ENCODE peak calls at places on chromosomes 13 and 19, in ten cellular contexts. O is adrenal gland; V is suprapubic skin; X is brain microvascular endothelial cell; M is pancreas; F is naive thymus-derived CD4-positive, alpha-beta T cell; S is osteoblast; Q is tibial nerve; A is CD4-positive, CD25-positive, alpha-beta regulatory T cell; L is mucosa of descending colon. T is an unnamed sample.

GRCh38 chr19:41225238-41226052 is 6.4 kb downstream of the AXL start:
- DNase-seq in O (peak; percentile 81), V (no peak), X (peak; percentile 99), M (peak; percentile 34), F (peak; percentile 11), S (peak; percentile 98), Q (peak; percentile 48), A (peak; percentile 26), L (peak; percentile 62), T (peak; percentile 86)

GRCh38 chr19:15829277-15829770 is 13.9 kb upstream of the OR10H1 start:
- DNase-seq in O (no peak), V (no peak), X (no peak), M (no peak), F (no peak), S (no peak), Q (no peak), A (no peak), L (no peak), T (no peak)

GRCh38 chr19:6765738-6766356 is 1.4 kb downstream of the SH2D3A start:
- DNase-seq in O (no peak), V (peak; percentile 88), X (no peak), M (peak; percentile 94), F (no peak), S (peak; percentile 63), Q (no peak), A (peak; percentile 24), L (peak; percentile 96), T (peak; percentile 87)

GRCh38 chr19:19580417-19580816 is 38.1 kb downstream of the PBX4 start:
- DNase-seq in O (no peak), V (no peak), X (no peak), M (no peak), F (no peak), S (no peak), Q (no peak), A (no peak), L (no peak), T (no peak)

GRCh38 chr13:113920173-113920572 is 53.7 kb downstream of the C13orf46 start:
- DNase-seq in O (no peak), V (peak; percentile 12), X (no peak), M (peak; percentile 1), F (no peak), S (no peak), Q (no peak), A (no peak), L (no peak), T (no peak)

GRCh38 chr13:74026753-74027152 is 107.5 kb downstream of the KLF12 start:
- DNase-seq in O (no peak), V (no peak), X (peak; percentile 41), M (no peak), F (peak; percentile 68), S (no peak), Q (no peak), A (peak; percentile 83), L (no peak), T (peak; percentile 44)

GRCh38 chr19:4653793-4654436 is 14.6 kb downstream of the TNFAIP8L1 start:
- DNase-seq in O (no peak), V (no peak), X (no peak), M (no peak), F (no peak), S (peak; percentile 68), Q (no peak), A (no peak), L (no peak), T (no peak)

GRCh38 chr13:109427148-109427547 is 359.2 kb downstream of the IRS2 start:
- DNase-seq in O (no peak), V (no peak), X (peak; percentile 12), M (no peak), F (no peak), S (no peak), Q (no peak), A (no peak), L (no peak), T (no peak)

GRCh38 chr13:74683411-74683810 is 549.2 kb upstream of the KLF12 start:
- DNase-seq in O (no peak), V (no peak), X (no peak), M (no peak), F (no peak), S (no peak), Q (no peak), A (no peak), L (no peak), T (no peak)

GRCh38 chr19:17041994-17042393 is 15.4 kb upstream of the CPAMD8 start:
- DNase-seq in O (peak; percentile 27), V (no peak), X (no peak), M (no peak), F (no peak), S (peak; percentile 59), Q (no peak), A (no peak), L (no peak), T (peak; percentile 46)

GRCh38 chr19:48514123-48514458 is 2.5 kb upstream of the LMTK3 start:
- DNase-seq in O (no peak), V (no peak), X (no peak), M (no peak), F (no peak), S (no peak), Q (no peak), A (no peak), L (no peak), T (peak; percentile 36)

GRCh38 chr13:76820759-76821158 is 65.4 kb downstream of the KCTD12 start:
- DNase-seq in O (no peak), V (peak; percentile 86), X (no peak), M (no peak), F (no peak), S (peak; percentile 78), Q (peak; percentile 66), A (no peak), L (no peak), T (no peak)

DNA sequence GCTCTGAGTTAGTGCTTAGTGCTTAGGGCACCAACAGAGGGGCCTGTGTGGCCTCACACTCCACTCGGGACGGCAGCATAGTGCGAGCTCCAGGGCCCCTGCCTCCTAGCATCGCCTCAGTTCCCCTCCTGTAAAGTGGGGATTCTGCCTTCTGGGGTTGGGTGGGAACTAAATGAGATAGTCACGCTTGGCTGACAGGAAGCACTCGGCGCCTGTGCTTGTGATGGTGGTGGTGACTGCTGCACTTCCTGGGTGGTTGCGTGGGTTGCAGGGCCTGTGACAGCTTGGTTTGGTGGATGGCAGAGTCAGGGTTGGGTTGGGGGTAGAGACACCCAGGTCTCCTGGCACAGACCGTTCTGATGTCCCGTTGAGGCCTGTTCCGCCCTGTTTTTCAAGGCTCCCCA is 7.7 kb downstream of the PLEKHF1 start:
- DNase-seq in O (no peak), V (no peak), X (no peak), M (no peak), F (peak; percentile 90), S (peak; percentile 42), Q (no peak), A (peak; percentile 94), L (peak; percentile 87), T (no peak)
- H3K4me3 ChIP-seq in O (no peak overlapping the region), V (no peak overlapping the region), X (no peak overlapping the region), M (no peak overlapping the region), F (peak overlapping the region; percentile 50), S (no peak overlapping the region), Q (peak overlapping the region; percentile 5), A (peak overlapping the region; percentile 76), L (no peak overlapping the region), T (no peak overlapping the region)

DNA sequence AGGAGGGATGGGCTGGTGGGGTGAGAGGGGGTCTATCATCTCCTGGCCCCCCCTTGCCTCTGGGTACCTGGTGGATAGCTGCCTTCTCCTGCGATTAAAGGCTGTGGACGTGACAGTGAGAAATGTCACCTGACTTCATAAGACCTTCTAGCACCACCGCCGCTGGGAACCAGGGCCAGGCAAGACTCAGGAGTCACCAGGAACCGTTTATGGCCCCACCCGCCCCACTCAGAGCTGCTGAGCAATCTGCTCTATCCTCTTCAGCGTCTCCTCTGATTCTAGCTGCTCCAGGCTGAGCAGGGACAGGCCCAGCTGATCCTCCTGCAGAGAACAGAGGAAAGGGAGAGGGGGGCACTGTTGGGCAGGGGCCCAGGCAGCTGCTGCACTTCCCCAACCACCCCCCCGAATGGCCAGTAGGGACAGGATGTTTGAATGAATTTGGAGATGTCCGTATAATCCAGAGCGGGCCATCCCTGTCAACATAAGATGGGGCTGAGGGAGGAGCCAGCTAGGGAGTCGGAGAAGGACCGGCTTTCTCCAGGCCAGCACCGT is 10.9 kb downstream of the KLC3 start:
- DNase-seq in O (no peak), V (no peak), X (no peak), M (no peak), F (no peak), S (peak; percentile 71), Q (no peak), A (no peak), L (no peak), T (peak; percentile 52)
- H3K36me3 ChIP-seq in O (no peaks in the 10 kb centered on the region), V (peaks cover 73% of the 10 kb centered on the region), X (peaks cover 57% of the 10 kb centered on the region), M (no peaks in the 10 kb centered on the region), F (no peaks in the 10 kb centered on the region), S (peaks cover 51% of the 10 kb centered on the region), Q (no peaks in the 10 kb centered on the region), A (peaks cover 7% of the 10 kb centered on the region), L (no peaks in the 10 kb centered on the region), T (peaks cover 36% of the 10 kb centered on the region)

GRCh38 chr19:13026478-13026999 is 31.3 kb downstream of the NFIX start:
- DNase-seq in O (no peak), V (no peak), X (no peak), M (peak; percentile 66), F (no peak), S (peak; percentile 87), Q (no peak), A (no peak), L (no peak), T (no peak)
- H3K4me3 ChIP-seq in O (no peak overlapping the region), V (peak overlapping the region; percentile 55), X (no peak overlapping the region), M (peak overlapping the region; percentile 15), F (no peak overlapping the region), S (peak overlapping the region; percentile 77), Q (no peak overlapping the region), A (no peak overlapping the region), L (no peak overlapping the region), T (no peak overlapping the region)

GRCh38 chr19:43553656-43554055 is 20.7 kb downstream of the ZNF575 start:
- DNase-seq in O (no peak), V (no peak), X (no peak), M (no peak), F (no peak), S (peak; percentile 72), Q (no peak), A (no peak), L (no peak), T (no peak)
- H3K36me3 ChIP-seq in O (no peaks in the 10 kb centered on the region), V (peaks cover 73% of the 10 kb centered on the region), X (peaks cover 21% of the 10 kb centered on the region), M (peaks cover 14% of the 10 kb centered on the region), F (peaks cover 8% of the 10 kb centered on the region), S (peaks cover 40% of the 10 kb centered on the region), Q (no peaks in the 10 kb centered on the region), A (peaks cover 42% of the 10 kb centered on the region), L (no peaks in the 10 kb centered on the region), T (peaks cover 11% of the 10 kb centered on the region)

GRCh38 chr19:617551-618246 is 15.6 kb downstream of the POLRMT start:
- DNase-seq in O (no peak), V (no peak), X (no peak), M (no peak), F (no peak), S (peak; percentile 86), Q (no peak), A (no peak), L (no peak), T (no peak)
- H3K4me3 ChIP-seq in O (no peak overlapping the region), V (no peak overlapping the region), X (no peak overlapping the region), M (no peak overlapping the region), F (no peak overlapping the region), S (no peak overlapping the region), Q (no peak overlapping the region), A (no peak overlapping the region), L (no peak overlapping the region), T (no peak overlapping the region)